ENCODE peak calls at places on chromosome 19, in six cellular contexts. One of them, this sample, is unnamed.

GRCh38 chr19:16571283-16571682 is 932 bp downstream of the SLC35E1 start:
- DNase-seq in frontal cortex: no peak
- DNase-seq in naive thymus-derived CD8-positive, alpha-beta T cell: no peak
- DNase-seq in lung: no peak
- DNase-seq in activated T-cell treated with anti-CD3 and anti-CD28 coated beads for 1 hour: no peak
- DNase-seq in Calu3: no peak
- DNase-seq in this sample: no peak

GRCh38 chr19:39826311-39826945 is 7.5 kb downstream of the DYRK1B start:
- DNase-seq in frontal cortex: no peak
- DNase-seq in lung: no peak
- DNase-seq in naive thymus-derived CD8-positive, alpha-beta T cell: no peak
- DNase-seq in Calu3: no peak
- DNase-seq in activated T-cell treated with anti-CD3 and anti-CD28 coated beads for 1 hour: no peak
- DNase-seq in this sample: no peak

GRCh38 chr19:33434886-33435705 is 61.6 kb downstream of the CEBPG start:
- DNase-seq in activated T-cell treated with anti-CD3 and anti-CD28 coated beads for 1 hour: no peak
- DNase-seq in lung: no peak
- DNase-seq in naive thymus-derived CD8-positive, alpha-beta T cell: no peak
- DNase-seq in frontal cortex: no peak
- DNase-seq in Calu3: peak; percentile 41
- DNase-seq in this sample: no peak

GRCh38 chr19:39170398-39171231 is 26.1 kb upstream of the NCCRP1 start:
- DNase-seq in frontal cortex: no peak
- DNase-seq in Calu3: no peak
- DNase-seq in activated T-cell treated with anti-CD3 and anti-CD28 coated beads for 1 hour: no peak
- DNase-seq in naive thymus-derived CD8-positive, alpha-beta T cell: no peak
- DNase-seq in lung: no peak
- DNase-seq in this sample: no peak

GRCh38 chr19:41909706-41910105 is 18.5 kb downstream of the ERFL start:
- DNase-seq in frontal cortex: no peak
- DNase-seq in lung: no peak
- DNase-seq in activated T-cell treated with anti-CD3 and anti-CD28 coated beads for 1 hour: no peak
- DNase-seq in naive thymus-derived CD8-positive, alpha-beta T cell: no peak
- DNase-seq in Calu3: no peak
- DNase-seq in this sample: no peak

GRCh38 chr19:14127929-14128509 is 8.4 kb downstream of the ASF1B start:
- DNase-seq in naive thymus-derived CD8-positive, alpha-beta T cell: no peak
- DNase-seq in Calu3: no peak
- DNase-seq in frontal cortex: no peak
- DNase-seq in lung: no peak
- DNase-seq in activated T-cell treated with anti-CD3 and anti-CD28 coated beads for 1 hour: no peak
- DNase-seq in this sample: no peak

GRCh38 chr19:6273701-6274601 is 5.8 kb downstream of the MLLT1 start:
- DNase-seq in activated T-cell treated with anti-CD3 and anti-CD28 coated beads for 1 hour: no peak
- DNase-seq in frontal cortex: peak; percentile 57
- DNase-seq in Calu3: peak; percentile 26
- DNase-seq in naive thymus-derived CD8-positive, alpha-beta T cell: no peak
- DNase-seq in lung: peak; percentile 90
- DNase-seq in this sample: no peak

GRCh38 chr19:10142701-10143375 is 23.1 kb upstream of the EIF3G start:
- DNase-seq in lung: no peak
- DNase-seq in frontal cortex: no peak
- DNase-seq in Calu3: no peak
- DNase-seq in activated T-cell treated with anti-CD3 and anti-CD28 coated beads for 1 hour: peak; percentile 26
- DNase-seq in naive thymus-derived CD8-positive, alpha-beta T cell: peak; percentile 52
- DNase-seq in this sample: peak; percentile 53

GRCh38 chr19:2494447-2495129 is 18.7 kb downstream of the GADD45B start:
- DNase-seq in frontal cortex: peak; percentile 85
- DNase-seq in naive thymus-derived CD8-positive, alpha-beta T cell: peak; percentile 28
- DNase-seq in Calu3: peak; percentile 33
- DNase-seq in lung: peak; percentile 65
- DNase-seq in activated T-cell treated with anti-CD3 and anti-CD28 coated beads for 1 hour: peak; percentile 64
- DNase-seq in this sample: peak; percentile 62

GRCh38 chr19:33693678-33694077 is 71.9 kb downstream of the CHST8 start:
- DNase-seq in naive thymus-derived CD8-positive, alpha-beta T cell: no peak
- DNase-seq in Calu3: no peak
- DNase-seq in activated T-cell treated with anti-CD3 and anti-CD28 coated beads for 1 hour: no peak
- DNase-seq in lung: no peak
- DNase-seq in frontal cortex: no peak
- DNase-seq in this sample: no peak

GRCh38 chr19:14375055-14375581 is 6.1 kb upstream of the ADGRE5 start:
- DNase-seq in naive thymus-derived CD8-positive, alpha-beta T cell: peak; percentile 96
- DNase-seq in activated T-cell treated with anti-CD3 and anti-CD28 coated beads for 1 hour: peak; percentile 55
- DNase-seq in lung: peak; percentile 59
- DNase-seq in Calu3: no peak
- DNase-seq in frontal cortex: no peak
- DNase-seq in this sample: peak; percentile 79

GRCh38 chr19:14722127-14722526 is 32.3 kb downstream of the ZNF333 start:
- DNase-seq in lung: no peak
- DNase-seq in naive thymus-derived CD8-positive, alpha-beta T cell: no peak
- DNase-seq in Calu3: no peak
- DNase-seq in activated T-cell treated with anti-CD3 and anti-CD28 coated beads for 1 hour: no peak
- DNase-seq in frontal cortex: no peak
- DNase-seq in this sample: no peak

GRCh38 chr19:16013181-16013850 is 63.0 kb upstream of the TPM4 start:
- DNase-seq in naive thymus-derived CD8-positive, alpha-beta T cell: no peak
- DNase-seq in Calu3: no peak
- DNase-seq in lung: no peak
- DNase-seq in activated T-cell treated with anti-CD3 and anti-CD28 coated beads for 1 hour: no peak
- DNase-seq in frontal cortex: no peak
- DNase-seq in this sample: no peak

GRCh38 chr19:29328586-29328985 is 115.6 kb upstream of the UQCRFS1 start:
- DNase-seq in lung: no peak
- DNase-seq in frontal cortex: no peak
- DNase-seq in Calu3: no peak
- DNase-seq in naive thymus-derived CD8-positive, alpha-beta T cell: no peak
- DNase-seq in activated T-cell treated with anti-CD3 and anti-CD28 coated beads for 1 hour: no peak
- DNase-seq in this sample: no peak

This sample was measured in T-helper 1 cell.